ENCODE peak calls at places on chromosomes 2 and 18, in five cellular contexts. A is K562, F is WTC11, W is H1, J is GM12878. G is an unnamed sample.

GRCh38 chr2:238600506-238601432 is 174.0 kb downstream of the ASB1 start:
- DNase-seq in A (no peak), F (no peak), W (no peak), J (no peak), G (no peak)

GRCh38 chr2:67457699-67458098 is 60.6 kb downstream of the ETAA1 start:
- DNase-seq in A (no peak), F (no peak), W (no peak), J (no peak), G (no peak)

GRCh38 chr2:37324786-37325624 is at the start of gene PRKD3:
- DNase-seq in A (peak), F (no peak), W (peak), J (no peak), G (peak)

GRCh38 chr2:102063948-102064678 is 72.4 kb downstream of the IL1R2 start:
- DNase-seq in A (peak), F (peak), W (no peak), J (no peak), G (peak)

GRCh38 chr2:54240515-54241219 is 15.4 kb downstream of the TSPYL6 start:
- DNase-seq in A (no peak), F (no peak), W (no peak), J (no peak), G (no peak)

GRCh38 chr18:77111449-77112160 is 21.0 kb downstream of the MBP start:
- DNase-seq in A (no peak), F (no peak), W (no peak), J (no peak), G (no peak)

GRCh38 chr18:11071300-11071699 is 78.1 kb downstream of the PIEZO2 start:
- DNase-seq in A (no peak), F (no peak), W (no peak), J (no peak), G (peak)

GRCh38 chr2:228681426-228681825 is 499.9 kb upstream of the SPHKAP start:
- DNase-seq in A (no peak), F (no peak), W (no peak), J (no peak), G (no peak)

GRCh38 chr2:134170269-134170668 is 83.6 kb upstream of the MGAT5 start:
- DNase-seq in A (no peak), F (no peak), W (no peak), J (no peak), G (no peak)

GRCh38 chr2:169131587-169132512 is 62.5 kb downstream of the DHRS9 start:
- DNase-seq in A (peak), F (no peak), W (no peak), J (peak), G (peak)

GRCh38 chr2:65161551-65162100 is 31.7 kb upstream of the RAB1A start:
- DNase-seq in A (no peak), F (no peak), W (no peak), J (no peak), G (no peak)

GRCh38 chr2:6856548-6856920 is 9.2 kb downstream of the CMPK2 start:
- DNase-seq in A (no peak), F (no peak), W (no peak), J (no peak), G (no peak)

GRCh38 chr2:109460553-109461324 is 153.0 kb downstream of the SEPTIN10 start:
- DNase-seq in A (no peak), F (no peak), W (no peak), J (no peak), G (no peak)

GRCh38 chr18:59484796-59485328 is 125.8 kb upstream of the LMAN1 start:
- DNase-seq in A (no peak), F (no peak), W (no peak), J (no peak), G (no peak)

GRCh38 chr2:28566441-28567075 is 70.7 kb downstream of the PLB1 start:
- DNase-seq in A (peak), F (peak), W (peak), J (peak), G (peak)

GRCh38 chr2:179098080-179098689 is 48.2 kb upstream of the CCDC141 start:
- DNase-seq in A (no peak), F (no peak), W (no peak), J (no peak), G (no peak)

GRCh38 chr2:36356199-36356989 is 816 bp downstream of the CRIM1 start:
- DNase-seq in A (no peak), F (peak), W (peak), J (no peak), G (no peak)

DNA sequence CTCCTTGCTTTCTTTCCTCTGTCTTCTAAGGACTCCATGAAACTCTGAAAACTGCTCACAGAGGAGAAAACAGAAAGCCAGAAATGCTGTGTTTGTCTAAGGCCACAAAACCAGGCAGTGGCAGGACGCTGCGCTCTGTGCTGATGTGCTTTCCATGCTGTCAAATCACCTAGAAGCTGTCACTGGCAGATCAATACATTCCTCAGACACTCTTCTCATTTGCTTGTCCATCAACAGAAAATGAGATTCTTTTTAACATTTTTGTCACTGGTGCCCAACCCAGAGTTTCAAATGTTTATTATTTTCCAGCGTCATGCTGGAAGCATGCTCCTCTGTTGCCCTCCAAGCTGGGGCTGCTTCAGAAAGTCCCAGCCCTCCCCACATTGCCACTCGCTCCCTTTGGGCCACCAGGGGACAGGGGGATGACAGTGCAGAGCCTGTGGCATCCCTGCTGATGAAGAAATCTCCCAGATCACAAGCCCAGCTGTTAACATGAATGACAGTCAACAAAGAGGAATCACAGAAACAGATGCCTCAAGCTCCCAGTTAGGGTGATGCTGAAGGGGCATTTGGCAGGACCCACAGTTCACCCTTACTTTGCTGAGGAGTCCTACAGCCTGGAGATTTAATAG is 117.5 kb upstream of the MEIS1 start:
- DNase-seq in A (no peak), F (no peak), W (no peak), J (no peak), G (no peak)
- TF ChIP-seq ATF2 in A (no peak), F (no peak), W (no peak), J (no peak), G (no peak)

DNA sequence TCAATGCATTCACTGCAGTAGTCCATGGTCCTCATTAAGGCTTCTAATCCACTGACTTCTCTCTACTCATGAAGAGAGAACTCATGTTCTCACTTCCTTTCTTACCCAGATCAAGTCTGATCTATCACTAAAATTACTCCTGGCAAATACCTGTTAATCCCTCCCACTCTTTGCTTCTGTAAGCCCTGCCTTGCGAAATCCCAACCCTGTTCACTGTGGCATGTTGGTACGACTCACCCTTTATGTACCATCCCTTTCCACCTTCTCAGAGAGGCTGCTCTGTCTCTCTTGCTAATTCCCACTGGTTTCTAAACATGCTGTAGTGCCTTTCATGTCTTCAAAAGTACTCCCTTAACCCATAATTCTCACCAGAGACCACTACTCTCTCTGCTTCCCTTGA is 272.2 kb upstream of the ACVR2A start:
- DNase-seq in A (no peak), F (no peak), W (no peak), J (no peak), G (no peak)
- TF ChIP-seq ATF2 in A (no peak), F (no peak), W (no peak), J (no peak), G (no peak)

GRCh38 chr2:30684996-30685395 is 122.2 kb downstream of the CAPN13 start:
- DNase-seq in A (no peak), F (no peak), W (peak), J (no peak), G (no peak)

GRCh38 chr2:30686669-30687068 is 120.6 kb downstream of the CAPN13 start:
- DNase-seq in A (no peak), F (no peak), W (peak), J (no peak), G (no peak)

GRCh38 chr2:30684026-30684425 is 123.2 kb downstream of the CAPN13 start:
- DNase-seq in A (no peak), F (no peak), W (peak), J (no peak), G (no peak)

GRCh38 chr2:30684546-30684945 is 122.7 kb downstream of the CAPN13 start:
- DNase-seq in A (no peak), F (no peak), W (peak), J (no peak), G (no peak)

GRCh38 chr2:30686000-30686399 is 121.2 kb downstream of the CAPN13 start:
- DNase-seq in A (peak), F (peak), W (peak), J (no peak), G (peak)
- TF ChIP-seq ATF2 in A (no peak), F (no peak), W (no peak), J (no peak), G (no peak)

DNA sequence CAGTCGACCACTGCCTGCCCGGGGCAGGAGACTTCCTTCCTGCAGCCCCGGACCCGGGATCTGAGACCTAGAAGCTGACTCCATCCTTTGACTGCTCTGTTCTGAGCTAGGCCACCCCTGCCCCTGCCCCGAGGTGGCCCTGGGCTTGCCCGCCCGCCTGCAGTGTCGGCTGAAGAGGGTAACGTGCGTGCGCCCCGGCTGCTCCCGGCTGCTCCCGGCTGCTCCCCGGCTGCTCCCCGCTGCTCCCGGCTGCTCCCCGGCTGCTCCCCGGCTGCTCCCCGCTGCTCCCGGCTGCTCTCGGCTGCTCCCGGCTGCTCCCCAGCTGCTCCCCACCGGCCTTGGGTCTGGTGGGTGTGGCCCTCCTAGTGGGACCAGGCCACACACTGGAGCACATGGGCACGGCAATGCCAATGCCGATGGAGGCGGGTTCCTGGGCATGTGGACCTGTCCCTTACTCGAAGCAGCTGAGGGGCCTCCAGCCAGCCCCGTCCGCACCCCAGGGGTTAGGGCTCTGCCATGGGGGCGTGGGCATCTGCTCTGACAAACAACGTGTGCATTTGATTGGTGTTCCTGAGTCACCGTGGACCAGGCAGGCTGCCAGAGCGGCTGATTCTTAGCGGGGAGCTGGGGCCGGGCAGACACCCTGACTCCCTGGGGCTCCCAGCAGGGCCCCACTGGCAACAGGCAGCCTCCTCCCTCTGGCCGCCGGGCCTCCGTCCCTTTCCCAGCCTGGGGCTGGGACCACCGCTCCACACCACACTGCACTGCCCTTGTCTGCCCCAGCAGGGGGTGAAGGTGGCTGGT is 2.0 kb upstream of the GAL3ST2 start:
- DNase-seq in A (no peak), F (peak), W (peak), J (no peak), G (peak)
- TF ChIP-seq ATF2 in A (no peak), F (no peak), W (no peak), J (no peak), G (no peak)

GRCh38 chr2:68774569-68775271 is 40.1 kb downstream of the ARHGAP25 start:
- DNase-seq in A (peak), F (no peak), W (no peak), J (peak), G (no peak)
- TF ChIP-seq ATF2 in A (no peak), F (no peak), W (no peak), J (peak), G (no peak)

GRCh38 chr18:3126457-3127097 is 93.2 kb downstream of the MYOM1 start:
- DNase-seq in A (peak), F (no peak), W (no peak), J (no peak), G (no peak)
- TF ChIP-seq ATF2 in A (no peak), F (no peak), W (no peak), J (no peak), G (no peak)

DNA sequence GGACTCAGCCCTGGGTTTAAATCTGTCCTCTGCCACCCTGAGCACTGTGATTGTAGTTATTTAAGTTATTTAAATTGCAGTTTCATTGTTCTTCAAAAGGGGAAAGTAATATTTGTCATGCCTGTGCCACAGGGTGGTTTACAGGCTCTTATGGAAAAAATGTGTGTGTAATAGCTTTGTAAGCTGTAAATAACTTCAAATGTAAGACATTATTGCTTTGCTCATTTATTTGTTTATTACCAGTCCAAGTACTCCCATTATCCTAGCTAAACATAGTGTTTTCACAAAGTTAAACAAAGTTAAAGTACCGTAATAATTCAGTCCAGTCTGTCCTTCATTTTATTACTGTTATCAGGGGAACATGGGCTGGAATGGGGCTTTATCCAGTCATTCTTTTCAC is 43.4 kb upstream of the IGFBP2 start:
- DNase-seq in A (no peak), F (no peak), W (no peak), J (no peak), G (no peak)
- TF ChIP-seq ATF2 in A (no peak), F (no peak), W (no peak), J (no peak), G (no peak)

DNA sequence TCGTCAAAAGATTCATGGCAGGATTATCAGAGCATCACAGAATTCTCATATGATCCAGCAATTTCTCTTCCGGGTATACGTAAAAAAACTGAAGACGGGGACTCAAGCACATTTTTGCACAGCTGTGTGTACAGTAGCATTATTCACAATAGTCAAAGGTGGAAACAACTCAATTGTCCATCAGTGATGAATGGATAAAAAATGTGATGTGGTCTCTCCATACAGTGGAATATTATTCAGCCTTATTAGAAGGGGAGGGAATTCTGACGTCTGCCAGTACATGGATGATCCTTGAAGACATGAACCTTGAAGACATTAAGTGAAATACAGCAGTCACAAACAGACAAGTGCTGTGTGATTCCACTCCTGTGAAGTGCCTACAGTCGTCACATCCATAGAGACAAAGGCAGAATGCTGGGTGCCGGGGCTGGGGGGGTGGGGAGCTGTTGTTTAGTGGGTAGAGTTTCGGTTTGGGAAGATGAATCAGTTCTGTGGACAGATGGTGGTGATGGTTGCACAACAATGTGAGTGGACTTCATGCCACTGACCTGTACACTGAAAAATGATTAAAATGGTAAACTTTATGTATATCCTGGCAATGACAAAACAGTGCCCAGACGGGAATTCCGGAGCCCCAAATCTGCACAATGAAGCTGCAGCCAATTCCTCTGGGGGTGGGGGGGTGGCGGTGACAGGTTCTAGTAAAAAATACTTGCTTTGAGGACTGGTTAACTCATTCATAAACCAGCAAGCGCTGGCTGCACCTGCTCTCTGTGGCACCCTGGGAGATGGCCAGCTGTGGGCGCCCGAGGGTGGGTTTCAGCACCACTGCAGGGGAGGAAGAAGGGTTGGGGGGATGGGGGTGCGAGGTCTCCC is 82.0 kb upstream of the HPCAL1 start:
- DNase-seq in A (no peak), F (no peak), W (no peak), J (no peak), G (no peak)
- TF ChIP-seq ATF2 in A (no peak), F (no peak), W (no peak), J (no peak), G (no peak)